ENCODE peak calls at places on chromosomes 4 and X, in eight cellular contexts. S is MM.1S, M is PC-3, Q is GM23248, A is Karpas-422, I is hepatocyte, W is HCT116, B is OCI-LY7. H is an unnamed sample. For H4K20me1 and H3K9me2, the result is how much of the 10 kb centered on the place peaks cover.

GRCh38 chr4:77843628-77844027 is 19.0 kb upstream of the MRPL1 start:
- DNase-seq in Q (no peak), S (no peak), W (no peak), I (no peak), B (no peak), M (no peak), A (no peak), H (no peak)

GRCh38 chr4:42673084-42673429 is 16.2 kb upstream of the ATP8A1 start:
- DNase-seq in W (no peak), A (no peak), B (peak), S (no peak), I (peak), Q (peak), M (no peak), H (no peak)

GRCh38 chr4:53586121-53586816 is 5.0 kb downstream of the LNX1 start:
- DNase-seq in B (no peak), I (no peak), M (peak), S (no peak), Q (peak), A (peak), W (no peak), H (no peak)

GRCh38 chrX:111041018-111041462 is 55.0 kb upstream of the PAK3 start:
- DNase-seq in I (peak), Q (peak), W (no peak), S (no peak), B (no peak), A (peak), M (peak), H (no peak)

GRCh38 chr4:148203056-148203898 is 238.9 kb downstream of the NR3C2 start:
- DNase-seq in M (no peak), I (peak), S (no peak), B (no peak), W (no peak), Q (no peak), A (no peak), H (no peak)

GRCh38 chrX:105608745-105609144 is 213.6 kb upstream of the NRK start:
- DNase-seq in B (no peak), I (no peak), M (peak), A (no peak), S (no peak), Q (no peak), W (no peak), H (no peak)

GRCh38 chrX:115968436-115969252 is 201.9 kb upstream of the AGTR2 start:
- DNase-seq in I (peak), S (peak), A (no peak), M (no peak), Q (peak), W (peak), B (no peak), H (peak)

GRCh38 chr4:152999376-153000067 is 63.4 kb downstream of the FHDC1 start:
- DNase-seq in M (no peak), S (no peak), A (no peak), Q (no peak), B (no peak), W (no peak), I (no peak), H (no peak)

GRCh38 chr4:68748181-68748981 is 67.4 kb upstream of the UGT2B10 start:
- DNase-seq in Q (no peak), I (peak), W (peak), B (no peak), A (no peak), S (no peak), M (peak), H (no peak)

GRCh38 chr4:127219247-127219646 is 413.5 kb upstream of the INTU start:
- DNase-seq in S (no peak), I (no peak), Q (no peak), M (no peak), B (no peak), A (no peak), W (no peak), H (no peak)

GRCh38 chrX:104565791-104566687 is at the start of gene IL1RAPL2:
- DNase-seq in S (peak), A (no peak), Q (peak), I (peak), B (no peak), W (no peak), M (peak), H (peak)

GRCh38 chr4:130029442-130029841 is 933.5 kb downstream of the C4orf33 start:
- DNase-seq in B (no peak), Q (no peak), M (no peak), A (peak), W (no peak), I (no peak), S (no peak), H (no peak)

GRCh38 chrX:19670854-19671620 is 155.7 kb upstream of the MAP3K15 start:
- DNase-seq in S (no peak), M (peak), I (peak), B (no peak), W (peak), A (no peak), Q (peak), H (peak)

GRCh38 chrX:40281341-40282005 is 183.7 kb upstream of the BCOR start:
- DNase-seq in S (no peak), B (no peak), A (peak), Q (no peak), W (no peak), M (no peak), I (no peak), H (no peak)

DNA sequence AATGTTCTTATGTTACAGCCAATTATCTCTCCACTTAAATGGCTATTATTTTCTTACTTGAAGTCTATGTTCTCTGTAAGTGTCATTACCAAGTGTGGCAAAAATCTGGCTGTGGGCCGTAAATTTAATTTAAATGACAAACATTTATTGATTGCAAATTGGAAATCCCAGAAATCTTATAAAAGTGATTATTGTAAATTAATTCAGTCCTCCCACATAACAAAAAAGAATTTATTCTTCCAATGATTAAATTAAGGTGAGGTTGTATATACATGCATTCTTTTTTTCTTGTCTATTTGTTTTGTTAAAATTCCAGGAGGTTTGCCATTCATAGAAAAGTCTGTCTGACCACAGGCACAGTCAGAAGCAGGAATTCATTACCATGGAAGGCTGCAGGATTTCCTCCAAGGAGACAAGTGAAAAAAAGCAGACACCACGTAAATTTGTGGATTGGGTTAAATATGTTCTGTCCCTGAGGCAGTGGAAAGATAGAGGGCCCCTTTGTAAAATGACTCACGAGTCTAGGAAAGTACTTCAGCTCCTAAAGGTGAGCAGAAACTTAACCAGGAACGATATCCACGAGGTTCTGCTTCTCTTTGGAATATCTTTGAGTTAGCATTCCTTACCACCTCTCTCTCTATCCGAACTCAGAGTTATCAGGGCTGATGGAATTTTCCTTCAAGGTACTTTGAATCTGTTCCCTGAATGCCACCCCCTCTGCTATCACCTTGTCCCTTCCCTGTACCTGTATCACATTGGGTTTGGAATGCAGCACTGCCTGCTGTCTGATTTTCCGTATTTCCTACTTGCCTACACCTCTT is 10.7 kb downstream of the PPARGC1A start:
- DNase-seq in S (no peak), I (peak), W (no peak), M (no peak), B (no peak), Q (no peak), A (no peak), H (no peak)
- H3K27ac ChIP-seq in S (no peak), I (peak), W (no peak), M (no peak), B (no peak), Q (no peak), A (no peak), H (no peak)

GRCh38 chr4:128821151-128821550 is 11.7 kb downstream of the JADE1 start:
- DNase-seq in S (no peak), I (no peak), A (no peak), Q (no peak), W (no peak), B (no peak), M (no peak), H (no peak)

GRCh38 chr4:128819082-128819742 is 9.7 kb downstream of the JADE1 start:
- DNase-seq in I (no peak), Q (no peak), W (no peak), A (no peak), B (no peak), S (peak), M (peak), H (no peak)

GRCh38 chr4:128820631-128821119 is 11.2 kb downstream of the JADE1 start:
- DNase-seq in A (no peak), I (no peak), M (no peak), Q (no peak), S (no peak), B (peak), W (no peak), H (no peak)

GRCh38 chr4:128823025-128823661 is 13.6 kb downstream of the JADE1 start:
- DNase-seq in S (no peak), M (peak), A (no peak), W (peak), Q (peak), B (no peak), I (no peak), H (peak)

DNA sequence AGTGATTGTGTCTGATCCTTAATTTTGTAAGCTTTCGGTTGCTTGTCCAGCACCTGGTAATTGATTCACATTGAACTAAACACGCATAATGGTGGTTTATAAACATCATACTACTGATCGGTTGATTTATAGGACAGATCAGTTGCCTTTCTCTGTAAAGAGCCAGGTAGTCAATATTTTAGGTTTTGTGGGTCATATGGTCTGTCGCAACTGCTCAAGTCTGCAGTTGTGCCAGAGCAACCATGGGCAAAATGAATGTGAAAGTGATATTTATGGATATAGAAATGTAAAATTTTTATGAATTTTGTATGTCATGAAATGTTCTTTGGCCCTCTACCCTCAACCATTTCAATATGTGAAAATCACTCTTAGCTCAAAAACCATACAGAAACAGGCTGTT is 8.9 kb downstream of the JADE1 start:
- DNase-seq in W (no peak), M (no peak), I (no peak), S (peak), A (no peak), B (no peak), Q (no peak), H (no peak)
- H4K20me1 ChIP-seq in W (under half), M (under half), I (under half), S (under half), A (under half), B (under half), Q (under half), H (under half)

GRCh38 chr4:79552311-79552710 is 144.3 kb upstream of the GK2 start:
- DNase-seq in S (no peak), Q (no peak), I (no peak), A (no peak), M (no peak), W (no peak), B (no peak), H (no peak)

DNA sequence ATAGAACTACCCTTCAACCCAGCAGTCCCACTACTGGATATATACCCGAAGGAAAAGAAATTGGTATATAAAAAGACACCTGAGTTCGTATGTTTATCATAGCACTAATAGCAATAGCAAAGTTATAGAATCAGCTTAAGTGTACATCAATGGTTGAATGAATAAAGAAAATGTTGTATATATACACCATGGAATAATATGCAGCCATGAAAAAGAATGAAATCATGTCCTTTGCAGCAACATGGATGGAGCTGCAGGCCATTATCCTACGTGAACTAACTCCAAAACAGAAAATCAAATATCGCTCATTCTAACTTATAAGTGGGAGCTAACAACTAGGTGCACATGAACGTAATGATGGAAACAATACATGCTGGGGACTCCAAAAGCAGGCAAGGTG is 143.5 kb upstream of the GK2 start:
- DNase-seq in Q (no peak), S (no peak), W (no peak), B (no peak), M (no peak), I (no peak), A (no peak), H (no peak)
- H3K9me2 ChIP-seq in Q (under half), S (under half), W (under half), B (under half), M (under half), I (under half), A (under half), H (under half)

DNA sequence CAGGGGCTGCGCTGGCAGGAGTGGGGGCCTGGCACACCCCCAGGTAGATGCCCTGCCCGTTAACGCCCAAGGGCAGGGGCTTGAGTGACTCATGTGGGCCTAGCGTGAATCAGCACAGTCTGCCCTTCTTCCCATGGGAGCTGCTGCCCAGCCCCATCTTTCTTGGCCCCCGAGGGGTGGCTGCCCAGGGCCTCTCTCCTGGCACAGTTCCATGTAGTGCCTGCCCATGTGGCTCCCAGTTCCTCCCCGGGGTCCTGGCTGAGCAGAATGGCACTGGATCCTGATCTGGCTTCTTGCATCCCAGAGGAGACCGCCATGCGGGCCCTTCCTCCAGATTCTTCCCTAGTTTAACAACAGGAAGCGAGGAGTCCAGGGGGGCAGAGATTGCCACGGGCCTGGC is 2.1 kb upstream of the AVPR2 start:
- DNase-seq in M (peak), I (no peak), Q (no peak), W (no peak), B (no peak), S (no peak), A (no peak), H (no peak)
- H3K27ac ChIP-seq in M (no peak), I (no peak), Q (no peak), W (no peak), B (peak), S (no peak), A (no peak), H (no peak)

H was measured in PC-9.